ENCODE peak calls at places on chromosomes 5 and 9, in five cellular contexts. One of them, this sample, is unnamed.

GRCh38 chr5:44845777-44846176 is 37.0 kb downstream of the MRPS30 start:
- DNase-seq in GM12878: no peak
- DNase-seq in ovary: no peak
- DNase-seq in A549: no peak
- DNase-seq in sigmoid colon: no peak
- DNase-seq in this sample: no peak

GRCh38 chr5:81749562-81750307 is 1.2 kb downstream of the SSBP2 start:
- DNase-seq in ovary: peak; percentile 64
- DNase-seq in A549: peak; percentile 28
- DNase-seq in sigmoid colon: peak; percentile 72
- DNase-seq in GM12878: peak; percentile 69
- DNase-seq in this sample: no peak

GRCh38 chr9:21993893-21994525 is at the start of gene CDKN2A:
- DNase-seq in sigmoid colon: no peak
- DNase-seq in GM12878: no peak
- DNase-seq in ovary: no peak
- DNase-seq in A549: no peak
- DNase-seq in this sample: no peak

GRCh38 chr5:115577329-115577728 is 24.9 kb downstream of the TICAM2 start:
- DNase-seq in GM12878: no peak
- DNase-seq in A549: no peak
- DNase-seq in sigmoid colon: no peak
- DNase-seq in ovary: no peak
- DNase-seq in this sample: no peak

GRCh38 chr5:17219006-17219422 is 1.6 kb downstream of the BASP1 start:
- DNase-seq in ovary: peak; percentile 35
- DNase-seq in A549: peak; percentile 55
- DNase-seq in GM12878: no peak
- DNase-seq in sigmoid colon: no peak
- DNase-seq in this sample: no peak

GRCh38 chr5:77645158-77645994 is 6.9 kb upstream of the OTP start:
- DNase-seq in A549: peak; percentile 86
- DNase-seq in ovary: no peak
- DNase-seq in GM12878: no peak
- DNase-seq in sigmoid colon: no peak
- DNase-seq in this sample: no peak

GRCh38 chr5:87524217-87524616 is 111.5 kb upstream of the CCNH start:
- DNase-seq in ovary: no peak
- DNase-seq in A549: no peak
- DNase-seq in sigmoid colon: no peak
- DNase-seq in GM12878: no peak
- DNase-seq in this sample: no peak

GRCh38 chr9:806285-807156 is 35.0 kb upstream of the DMRT1 start:
- DNase-seq in A549: peak; percentile 48
- DNase-seq in GM12878: peak; percentile 4
- DNase-seq in ovary: no peak
- DNase-seq in sigmoid colon: no peak
- DNase-seq in this sample: no peak

GRCh38 chr5:6389946-6390530 is 11.7 kb upstream of the MED10 start:
- DNase-seq in A549: no peak
- DNase-seq in GM12878: no peak
- DNase-seq in ovary: no peak
- DNase-seq in sigmoid colon: no peak
- DNase-seq in this sample: no peak

GRCh38 chr9:130873966-130874365 is 22.6 kb downstream of the QRFP start:
- DNase-seq in sigmoid colon: no peak
- DNase-seq in ovary: no peak
- DNase-seq in A549: no peak
- DNase-seq in GM12878: no peak
- DNase-seq in this sample: no peak

GRCh38 chr9:112447283-112447761 is 39.3 kb upstream of the KIAA1958 start:
- DNase-seq in A549: no peak
- DNase-seq in GM12878: no peak
- DNase-seq in ovary: no peak
- DNase-seq in sigmoid colon: no peak
- DNase-seq in this sample: no peak

GRCh38 chr9:134243778-134244467 is 79.6 kb upstream of the RNU6ATAC start:
- DNase-seq in GM12878: peak; percentile 42
- DNase-seq in sigmoid colon: no peak
- DNase-seq in A549: no peak
- DNase-seq in ovary: no peak
- DNase-seq in this sample: peak; percentile 43

GRCh38 chr5:42943931-42944631 is 96.0 kb downstream of the ANXA2R start:
- DNase-seq in A549: no peak
- DNase-seq in GM12878: no peak
- DNase-seq in sigmoid colon: no peak
- DNase-seq in ovary: no peak
- DNase-seq in this sample: no peak
- H3K4me3 ChIP-seq in A549: no peak overlapping the region
- H3K4me3 ChIP-seq in GM12878: no peak overlapping the region
- H3K4me3 ChIP-seq in sigmoid colon: no peak overlapping the region
- H3K4me3 ChIP-seq in ovary: no peak overlapping the region
- H3K4me3 ChIP-seq in this sample: no peak overlapping the region

DNA sequence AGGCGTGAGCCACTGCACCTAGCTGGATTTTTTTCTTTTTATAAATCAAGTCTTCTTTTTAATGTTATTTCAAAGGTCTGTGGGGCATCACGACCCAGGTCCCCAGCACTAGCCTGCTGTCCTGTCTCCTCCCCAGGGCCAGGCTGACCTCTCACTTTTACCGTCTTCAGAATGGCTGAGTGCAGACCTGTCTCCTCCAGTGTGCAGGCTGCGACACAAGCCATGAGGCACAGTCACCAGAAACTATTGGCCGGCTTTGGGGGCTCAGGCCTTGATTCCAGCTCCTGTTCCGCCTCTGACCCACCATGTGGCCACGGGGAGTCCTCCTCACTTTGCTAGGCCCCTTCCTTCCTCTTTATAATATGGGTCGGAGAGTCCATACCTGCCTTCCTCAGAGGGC is 46.6 kb upstream of the NEURL1B start:
- DNase-seq in A549: no peak
- DNase-seq in ovary: no peak
- DNase-seq in GM12878: no peak
- DNase-seq in sigmoid colon: no peak
- DNase-seq in this sample: no peak
- TF ChIP-seq EP300 in A549: no peak
- TF ChIP-seq EP300 in ovary: no peak
- TF ChIP-seq EP300 in GM12878: no peak
- TF ChIP-seq EP300 in sigmoid colon: no peak
- TF ChIP-seq EP300 in this sample: no peak

GRCh38 chr5:140147460-140147859 is 21.7 kb downstream of the IGIP start:
- DNase-seq in ovary: no peak
- DNase-seq in GM12878: no peak
- DNase-seq in A549: no peak
- DNase-seq in sigmoid colon: no peak
- DNase-seq in this sample: no peak
- TF ChIP-seq CTCF in ovary: no peak
- TF ChIP-seq CTCF in GM12878: no peak
- TF ChIP-seq CTCF in A549: no peak
- TF ChIP-seq CTCF in sigmoid colon: no peak
- TF ChIP-seq CTCF in this sample: no peak

DNA sequence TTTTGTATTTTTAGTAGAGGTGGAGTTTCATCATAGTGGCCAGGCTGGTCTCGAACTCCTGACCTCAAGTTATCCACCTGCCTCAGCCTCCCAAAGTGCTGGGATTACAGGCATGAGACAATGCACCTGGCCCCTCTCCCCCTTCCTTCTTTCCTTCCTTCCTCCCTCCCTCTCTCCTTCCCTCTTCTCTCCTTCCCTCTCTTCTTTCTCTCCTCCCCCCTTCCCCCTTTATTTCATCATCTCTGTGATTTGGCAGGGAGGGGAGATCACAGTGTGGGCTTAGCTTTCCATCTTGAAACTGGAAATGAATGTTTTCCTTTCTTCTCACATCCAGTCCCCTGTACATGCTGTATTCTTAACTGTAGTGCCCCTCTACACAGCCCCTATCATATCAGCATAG is 12.7 kb downstream of the RHOBTB3 start:
- DNase-seq in sigmoid colon: no peak
- DNase-seq in A549: no peak
- DNase-seq in ovary: no peak
- DNase-seq in GM12878: no peak
- DNase-seq in this sample: no peak
- H3K4me3 ChIP-seq in sigmoid colon: no peak overlapping the region
- H3K4me3 ChIP-seq in A549: no peak overlapping the region
- H3K4me3 ChIP-seq in ovary: no peak overlapping the region
- H3K4me3 ChIP-seq in GM12878: no peak overlapping the region
- H3K4me3 ChIP-seq in this sample: no peak overlapping the region

GRCh38 chr5:140710899-140711552 is 10.8 kb downstream of the ZMAT2 start:
- DNase-seq in ovary: peak; percentile 83
- DNase-seq in A549: peak; percentile 94
- DNase-seq in GM12878: peak; percentile 99
- DNase-seq in sigmoid colon: peak; percentile 93
- DNase-seq in this sample: peak; percentile 62
- TF ChIP-seq EP300 in ovary: no peak
- TF ChIP-seq EP300 in A549: no peak
- TF ChIP-seq EP300 in GM12878: peak; percentile 85
- TF ChIP-seq EP300 in sigmoid colon: no peak
- TF ChIP-seq EP300 in this sample: peak; percentile 70

DNA sequence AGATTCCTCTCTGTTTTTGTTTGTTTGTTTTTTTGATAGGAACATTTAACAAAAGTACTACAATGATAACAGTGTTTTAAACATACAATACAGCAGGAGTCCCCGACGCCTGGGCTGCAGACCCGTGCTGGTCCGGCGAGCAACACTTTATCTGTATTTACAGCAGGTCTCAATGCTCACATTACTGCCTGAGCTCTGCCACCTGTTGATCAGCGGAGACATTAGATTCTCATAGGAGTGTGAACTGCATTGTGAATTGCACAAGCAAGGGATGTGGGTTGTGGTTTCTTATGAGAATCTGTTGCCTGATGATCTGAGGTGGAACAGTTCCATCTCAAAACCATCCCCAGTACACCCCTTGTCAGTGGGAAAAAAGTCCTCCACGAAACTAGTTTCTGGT is 1068.5 kb upstream of the CDH10 start:
- DNase-seq in sigmoid colon: no peak
- DNase-seq in ovary: no peak
- DNase-seq in GM12878: peak; percentile 31
- DNase-seq in A549: no peak
- DNase-seq in this sample: no peak
- TF ChIP-seq CTCF in sigmoid colon: no peak
- TF ChIP-seq CTCF in ovary: no peak
- TF ChIP-seq CTCF in GM12878: peak; percentile 22
- TF ChIP-seq CTCF in A549: no peak
- TF ChIP-seq CTCF in this sample: no peak

DNA sequence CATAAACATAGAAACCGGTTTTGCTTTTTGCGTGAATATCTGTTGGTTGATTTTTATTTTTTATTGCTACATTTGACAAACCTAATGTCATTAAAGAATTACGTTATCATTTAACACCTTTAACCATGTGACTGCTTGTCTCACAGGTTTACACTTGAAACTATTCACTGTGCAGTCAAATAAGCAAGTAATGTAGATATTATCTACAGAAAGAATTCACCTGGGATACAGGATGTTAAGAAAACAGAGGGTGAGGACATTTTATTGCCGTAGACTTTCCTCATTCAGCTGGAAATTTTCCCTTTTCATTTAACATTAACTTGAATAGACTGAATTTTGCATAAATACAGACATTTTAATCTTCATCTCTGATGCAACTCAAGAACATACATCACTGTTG is 15.1 kb upstream of the SNX2 start:
- DNase-seq in GM12878: no peak
- DNase-seq in A549: no peak
- DNase-seq in sigmoid colon: no peak
- DNase-seq in ovary: no peak
- DNase-seq in this sample: no peak
- H3K4me3 ChIP-seq in GM12878: no peak overlapping the region
- H3K4me3 ChIP-seq in A549: no peak overlapping the region
- H3K4me3 ChIP-seq in sigmoid colon: no peak overlapping the region
- H3K4me3 ChIP-seq in ovary: no peak overlapping the region
- H3K4me3 ChIP-seq in this sample: no peak overlapping the region

This sample was measured in tibial nerve.